ENCODE peak calls at places on chromosomes 3 and 15, in ten cellular contexts. Q is upper lobe of left lung, D is uterus, G is ovary, L is spleen, U is A549, W is K562, T is IMR-90, P is esophagus squamous epithelium, K is body of pancreas. F is an unnamed sample.

GRCh38 chr3:12158387-12159226 is at the start of gene TIMP4:
- DNase-seq in Q (no peak), D (peak), G (peak), L (peak), U (peak), W (no peak), T (peak), P (no peak), K (peak), F (peak)

GRCh38 chr3:105951043-105951442 is 82.2 kb upstream of the CBLB start:
- DNase-seq in Q (no peak), D (no peak), G (no peak), L (no peak), U (no peak), W (no peak), T (no peak), P (no peak), K (no peak), F (no peak)

GRCh38 chr3:122974764-122975162 is 52.8 kb downstream of the SEMA5B start:
- DNase-seq in Q (no peak), D (peak), G (peak), L (no peak), U (no peak), W (no peak), T (peak), P (no peak), K (no peak), F (peak)

GRCh38 chr3:171005648-171006047 is 20.9 kb downstream of the SLC2A2 start:
- DNase-seq in Q (no peak), D (no peak), G (no peak), L (no peak), U (no peak), W (no peak), T (no peak), P (no peak), K (no peak), F (no peak)

GRCh38 chr15:27025411-27026051 is 54.5 kb downstream of the GABRG3 start:
- DNase-seq in Q (no peak), D (no peak), G (no peak), L (no peak), U (no peak), W (no peak), T (no peak), P (no peak), K (no peak), F (no peak)

GRCh38 chr3:138082085-138082991 is 33.1 kb downstream of the DZIP1L start:
- DNase-seq in Q (no peak), D (peak), G (peak), L (no peak), U (no peak), W (no peak), T (peak), P (no peak), K (no peak), F (no peak)

GRCh38 chr15:100082761-100083402 is 258.9 kb downstream of the ADAMTS17 start:
- DNase-seq in Q (no peak), D (no peak), G (no peak), L (peak), U (no peak), W (no peak), T (no peak), P (no peak), K (peak), F (peak)

GRCh38 chr3:9915252-9916141 is 1.4 kb upstream of the IL17RC start:
- DNase-seq in Q (peak), D (peak), G (peak), L (peak), U (no peak), W (no peak), T (peak), P (no peak), K (peak), F (peak)

GRCh38 chr3:8345396-8345795 is 156.2 kb upstream of the LMCD1 start:
- DNase-seq in Q (no peak), D (no peak), G (no peak), L (no peak), U (no peak), W (no peak), T (no peak), P (no peak), K (no peak), F (no peak)

GRCh38 chr15:66481107-66481856 is 16.3 kb downstream of the SNAPC5 start:
- DNase-seq in Q (no peak), D (no peak), G (no peak), L (no peak), U (no peak), W (peak), T (peak), P (no peak), K (no peak), F (no peak)

GRCh38 chr15:20341901-20342605 is 199.5 kb downstream of the GOLGA6L6 start:
- DNase-seq in Q (peak), D (peak), G (peak), L (peak), U (no peak), W (no peak), T (no peak), P (no peak), K (peak), F (peak)

GRCh38 chr3:88784925-88785324 is 322.5 kb upstream of the EPHA3 start:
- DNase-seq in Q (no peak), D (no peak), G (no peak), L (no peak), U (no peak), W (no peak), T (no peak), P (no peak), K (no peak), F (no peak)

GRCh38 chr3:129004639-129005295 is 3.7 kb downstream of the EFCC1 start:
- DNase-seq in Q (no peak), D (no peak), G (no peak), L (no peak), U (no peak), W (no peak), T (no peak), P (no peak), K (no peak), F (no peak)

DNA sequence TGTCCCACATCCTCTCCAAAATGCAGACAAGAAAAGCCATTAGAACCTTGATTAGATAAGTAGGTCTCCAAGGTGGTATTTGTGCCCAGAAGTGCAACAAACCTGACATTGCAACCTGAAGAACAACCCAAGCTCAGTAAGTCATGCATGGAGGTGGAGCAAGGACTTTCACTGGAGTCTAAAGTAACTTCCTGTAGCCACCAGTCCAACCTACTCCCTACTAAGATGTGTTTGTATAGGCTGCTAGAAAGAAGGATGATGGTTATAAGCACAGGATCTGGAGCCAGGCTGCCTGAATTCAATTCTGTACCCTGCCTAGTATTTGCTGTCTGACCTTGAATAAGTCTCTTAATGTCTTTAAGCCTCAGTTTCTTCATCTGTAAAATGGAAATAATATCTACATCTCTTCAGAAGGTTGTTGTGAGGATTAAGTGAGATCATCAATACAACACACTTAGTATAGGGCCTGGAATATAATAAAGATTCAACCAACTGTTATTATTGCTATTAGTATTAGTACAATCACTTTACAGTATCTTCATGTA is 32.3 kb downstream of the HDC start:
- DNase-seq in Q (no peak), D (no peak), G (no peak), L (no peak), U (no peak), W (no peak), T (no peak), P (no peak), K (no peak), F (no peak)
- TF ChIP-seq POLR2A in Q (no peak), D (no peak), G (no peak), L (no peak), U (no peak), W (no peak), T (no peak), P (no peak), K (no peak), F (no peak)

GRCh38 chr15:68817304-68818087 is 3.2 kb downstream of the ANP32A start:
- DNase-seq in Q (peak), D (peak), G (peak), L (peak), U (peak), W (peak), T (peak), P (peak), K (peak), F (peak)

GRCh38 chr15:68819451-68820204 is 1.1 kb downstream of the ANP32A start:
- DNase-seq in Q (peak), D (peak), G (peak), L (peak), U (peak), W (peak), T (peak), P (no peak), K (peak), F (peak)

GRCh38 chr15:68818088-68818670 is 2.5 kb downstream of the ANP32A start:
- DNase-seq in Q (peak), D (peak), G (peak), L (peak), U (peak), W (peak), T (peak), P (no peak), K (peak), F (peak)

GRCh38 chr15:68820205-68820588 is 498 bp downstream of the ANP32A start:
- DNase-seq in Q (peak), D (peak), G (peak), L (peak), U (peak), W (peak), T (no peak), P (no peak), K (peak), F (peak)

DNA sequence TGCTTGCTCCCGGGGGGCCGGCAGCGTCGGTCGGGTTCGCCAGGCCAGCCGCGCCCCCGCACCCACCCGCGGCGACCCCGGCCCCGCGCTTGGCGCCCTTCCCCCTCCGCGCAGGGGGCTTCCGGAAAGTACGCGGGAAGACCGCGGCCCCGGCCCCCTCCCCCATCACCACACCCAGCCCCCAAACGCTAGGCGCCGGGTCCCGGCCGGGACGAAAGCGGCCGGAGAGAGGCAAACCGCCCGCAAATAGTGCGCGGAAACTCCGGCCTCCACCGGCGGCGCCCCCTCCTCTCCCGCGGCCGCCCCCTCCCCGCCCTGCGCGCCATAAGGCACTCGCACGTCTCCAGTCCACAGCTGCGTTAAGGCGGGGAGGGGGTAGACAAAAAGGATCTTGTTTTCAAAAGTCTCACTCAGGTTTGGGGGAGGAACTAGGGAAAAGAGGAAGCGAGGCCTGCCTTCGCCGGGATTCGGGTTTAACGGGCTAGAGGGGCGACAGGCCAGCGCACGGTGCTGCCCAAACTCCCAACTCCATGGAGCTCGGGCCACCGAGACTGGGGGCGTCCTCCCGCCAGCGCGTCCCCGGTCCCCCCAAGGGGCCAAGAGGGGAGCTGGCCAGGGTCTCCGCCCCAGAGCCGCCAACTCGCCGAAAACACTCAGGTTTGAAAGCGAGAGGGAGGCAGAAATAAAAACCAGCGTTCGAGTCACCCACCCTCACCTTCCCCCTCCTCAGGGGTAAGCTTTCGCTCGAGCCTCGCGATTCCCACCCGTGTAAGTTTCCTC is 1.8 kb downstream of the ANP32A start:
- DNase-seq in Q (peak), D (peak), G (peak), L (peak), U (peak), W (peak), T (no peak), P (no peak), K (peak), F (peak)
- TF ChIP-seq POLR2A in Q (peak), D (no peak), G (no peak), L (no peak), U (peak), W (peak), T (no peak), P (peak), K (no peak), F (peak)

DNA sequence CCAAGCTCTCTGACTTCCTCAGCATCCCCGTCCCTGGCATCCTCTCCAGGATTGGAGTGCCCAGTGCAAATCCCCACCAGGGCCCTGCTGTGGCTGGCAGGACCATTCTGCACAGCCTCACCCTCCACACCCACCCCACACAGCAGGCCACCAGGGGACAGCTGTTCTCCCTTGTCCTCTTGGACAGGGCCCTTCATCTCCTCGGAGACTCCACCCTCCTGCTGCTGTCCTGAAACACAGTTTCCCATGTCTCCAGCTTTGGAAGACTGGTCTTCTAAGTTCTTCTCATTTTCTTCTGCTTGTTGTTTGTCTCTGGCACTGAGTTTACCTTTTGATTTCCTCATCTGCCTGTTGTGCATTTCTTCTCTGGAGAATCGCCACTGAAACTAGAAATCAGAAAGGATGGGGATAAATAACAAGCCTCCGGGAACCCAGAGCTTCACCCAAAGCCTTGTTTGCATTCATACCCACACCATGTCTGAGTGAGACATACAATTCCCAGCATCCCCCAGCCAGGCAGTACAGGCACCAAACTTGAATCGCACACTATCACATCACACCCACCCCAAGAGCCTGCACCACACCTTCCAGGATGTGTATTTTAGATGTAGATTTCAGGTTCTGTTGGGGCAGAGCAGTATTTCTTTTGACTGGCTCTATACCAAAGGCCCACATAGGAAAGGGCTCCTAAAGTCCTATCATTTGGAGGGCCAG is 52.0 kb downstream of the OXNAD1 start:
- DNase-seq in Q (no peak), D (no peak), G (no peak), L (no peak), U (no peak), W (no peak), T (no peak), P (no peak), K (no peak), F (no peak)
- TF ChIP-seq POLR2A in Q (no peak), D (no peak), G (no peak), L (no peak), U (no peak), W (no peak), T (no peak), P (no peak), K (no peak), F (no peak)

GRCh38 chr15:38692789-38693062 is 128.1 kb upstream of the RASGRP1 start:
- DNase-seq in Q (no peak), D (no peak), G (no peak), L (no peak), U (no peak), W (no peak), T (no peak), P (no peak), K (no peak), F (no peak)

GRCh38 chr15:38695249-38696119 is 130.9 kb upstream of the RASGRP1 start:
- DNase-seq in Q (no peak), D (no peak), G (no peak), L (no peak), U (no peak), W (no peak), T (no peak), P (no peak), K (no peak), F (no peak)

GRCh38 chr15:38696790-38697495 is 132.3 kb upstream of the RASGRP1 start:
- DNase-seq in Q (no peak), D (no peak), G (no peak), L (no peak), U (no peak), W (no peak), T (no peak), P (no peak), K (no peak), F (no peak)

GRCh38 chr15:38698215-38698614 is 133.6 kb upstream of the RASGRP1 start:
- DNase-seq in Q (no peak), D (no peak), G (no peak), L (no peak), U (no peak), W (no peak), T (no peak), P (no peak), K (no peak), F (no peak)

GRCh38 chr15:38696120-38696727 is 131.6 kb upstream of the RASGRP1 start:
- DNase-seq in Q (peak), D (no peak), G (no peak), L (no peak), U (no peak), W (no peak), T (peak), P (no peak), K (no peak), F (no peak)
- TF ChIP-seq POLR2A in Q (no peak), D (no peak), G (no peak), L (no peak), U (no peak), W (no peak), T (no peak), P (peak), K (no peak), F (no peak)

DNA sequence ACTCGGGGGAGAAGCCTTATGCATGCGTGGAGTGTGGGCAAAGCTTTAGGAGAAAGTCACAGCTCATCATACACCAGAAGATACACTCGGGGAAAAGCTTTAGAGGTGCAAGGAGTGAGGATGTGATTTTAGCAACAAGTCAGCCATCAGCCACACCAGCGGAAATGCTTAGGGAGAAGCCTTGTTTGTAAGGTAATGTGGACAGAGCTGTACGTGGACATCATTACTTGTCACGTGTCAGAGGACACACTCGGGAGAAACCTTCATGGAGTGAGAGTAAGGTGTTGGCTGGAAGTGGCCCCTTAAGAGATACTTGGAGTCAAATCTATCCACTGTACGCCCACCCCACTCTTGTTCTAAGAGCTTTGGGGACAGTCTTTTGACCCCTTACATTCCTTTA is 28.7 kb downstream of the ZNF589 start:
- DNase-seq in Q (no peak), D (no peak), G (no peak), L (no peak), U (no peak), W (no peak), T (no peak), P (no peak), K (no peak), F (no peak)
- TF ChIP-seq POLR2A in Q (no peak), D (no peak), G (no peak), L (no peak), U (no peak), W (no peak), T (no peak), P (no peak), K (no peak), F (no peak)

F was measured in sigmoid colon.